ENCODE peak calls at places on chromosomes 16 and 17, in six cellular contexts. M is lung microvascular endothelial cell; R is stimulated activated CD8-positive, alpha-beta memory T cell treated with anti-CD3 and anti-CD28 coated beads, Interleukin-4, amount 100 ng/mL, for 4 hours; I is DMS79; A is H1; D is islet precursor cell. P is an unnamed sample.

GRCh38 chr17:5540321-5540720 is 44.0 kb downstream of the NLRP1 start:
- DNase-seq in M (no peak), R (no peak), I (no peak), A (no peak), D (no peak), P (no peak)

GRCh38 chr16:63617047-63617989 is 1504.5 kb downstream of the CDH11 start:
- DNase-seq in M (no peak), R (no peak), I (no peak), A (no peak), D (no peak), P (no peak)

GRCh38 chr16:73568769-73569168 is 520.8 kb upstream of the ZFHX3 start:
- DNase-seq in M (no peak), R (no peak), I (no peak), A (no peak), D (no peak), P (no peak)

GRCh38 chr17:28916302-28916934 is 13.5 kb upstream of the DHRS13 start:
- DNase-seq in M (peak), R (no peak), I (no peak), A (no peak), D (no peak), P (no peak)

GRCh38 chr16:8872071-8872470 is 3.3 kb upstream of the CARHSP1 start:
- DNase-seq in M (no peak), R (no peak), I (no peak), A (no peak), D (no peak), P (no peak)

GRCh38 chr17:35467824-35468223 is 19.3 kb upstream of the SLFN13 start:
- DNase-seq in M (no peak), R (no peak), I (no peak), A (no peak), D (no peak), P (no peak)

GRCh38 chr16:28863929-28864886 is 565 bp downstream of the SH2B1 start:
- DNase-seq in M (peak), R (no peak), I (no peak), A (no peak), D (no peak), P (no peak)

GRCh38 chr16:88798772-88799455 is 4.7 kb upstream of the CDT1 start:
- DNase-seq in M (no peak), R (no peak), I (peak), A (no peak), D (no peak), P (no peak)

GRCh38 chr17:64064331-64064730 is 43.9 kb upstream of the ICAM2 start:
- DNase-seq in M (no peak), R (no peak), I (no peak), A (no peak), D (no peak), P (no peak)

GRCh38 chr17:42246515-42246914 is 29.7 kb downstream of the STAT5B start:
- DNase-seq in M (no peak), R (no peak), I (no peak), A (no peak), D (no peak), P (no peak)

GRCh38 chr16:77721752-77722314 is 481 bp upstream of the NUDT7 start:
- DNase-seq in M (no peak), R (no peak), I (no peak), A (no peak), D (no peak), P (no peak)

GRCh38 chr17:8611135-8611534 is 19.4 kb downstream of the MYH10 start:
- DNase-seq in M (no peak), R (no peak), I (no peak), A (no peak), D (no peak), P (no peak)

GRCh38 chr16:72845322-72846020 is 202.5 kb downstream of the ZFHX3 start:
- DNase-seq in M (no peak), R (no peak), I (no peak), A (no peak), D (no peak), P (no peak)

GRCh38 chr17:76710863-76711611 is at the start of gene MXRA7:
- DNase-seq in M (peak), R (no peak), I (no peak), A (no peak), D (peak), P (no peak)

GRCh38 chr17:79831367-79832210 is 7.7 kb downstream of the CBX4 start:
- DNase-seq in M (peak), R (no peak), I (no peak), A (no peak), D (peak), P (no peak)

GRCh38 chr16:21277927-21278706 is at the start of gene CRYM:
- DNase-seq in M (peak), R (no peak), I (no peak), A (peak), D (peak), P (no peak)

GRCh38 chr17:7313890-7314718 is 1.1 kb downstream of the GPS2 start:
- DNase-seq in M (no peak), R (no peak), I (no peak), A (no peak), D (peak), P (no peak)

GRCh38 chr16:31427441-31428276 is 501 bp downstream of the COX6A2 start:
- DNase-seq in M (peak), R (peak), I (no peak), A (no peak), D (peak), P (peak)

GRCh38 chr17:4782652-4783051 is 3.5 kb downstream of the VMO1 start:
- DNase-seq in M (peak), R (no peak), I (no peak), A (no peak), D (no peak), P (no peak)